ENCODE peak calls at places on chromosome 9, in eight cellular contexts. One of them, this sample, is unnamed.

GRCh38 chr9:107422189-107422802 is 67.3 kb downstream of the KLF4 start:
- DNase-seq in chondrocyte: peak; percentile 86
- DNase-seq in tibial artery: peak; percentile 58
- DNase-seq in epithelial cell of proximal tubule: no peak
- DNase-seq in AG09309: peak; percentile 31
- DNase-seq in CD8-positive, alpha-beta T cell: no peak
- DNase-seq in ovary: peak; percentile 39
- DNase-seq in cardiac muscle cell: peak; percentile 85
- DNase-seq in this sample: peak; percentile 50

GRCh38 chr9:10875752-10876151 is 262.9 kb upstream of the PTPRD start:
- DNase-seq in AG09309: no peak
- DNase-seq in tibial artery: no peak
- DNase-seq in ovary: no peak
- DNase-seq in CD8-positive, alpha-beta T cell: no peak
- DNase-seq in cardiac muscle cell: peak; percentile 49
- DNase-seq in epithelial cell of proximal tubule: no peak
- DNase-seq in chondrocyte: no peak
- DNase-seq in this sample: peak; percentile 0

GRCh38 chr9:131552030-131552429 is 6.7 kb downstream of the PRRT1B start:
- DNase-seq in AG09309: no peak
- DNase-seq in tibial artery: no peak
- DNase-seq in chondrocyte: no peak
- DNase-seq in epithelial cell of proximal tubule: no peak
- DNase-seq in cardiac muscle cell: no peak
- DNase-seq in CD8-positive, alpha-beta T cell: no peak
- DNase-seq in ovary: no peak
- DNase-seq in this sample: no peak

GRCh38 chr9:129770741-129771140 is 17.9 kb upstream of the PTGES start:
- DNase-seq in CD8-positive, alpha-beta T cell: no peak
- DNase-seq in chondrocyte: no peak
- DNase-seq in AG09309: no peak
- DNase-seq in cardiac muscle cell: no peak
- DNase-seq in tibial artery: no peak
- DNase-seq in epithelial cell of proximal tubule: no peak
- DNase-seq in ovary: no peak
- DNase-seq in this sample: no peak

GRCh38 chr9:82781965-82782392 is 281.0 kb downstream of the RASEF start:
- DNase-seq in ovary: no peak
- DNase-seq in cardiac muscle cell: no peak
- DNase-seq in CD8-positive, alpha-beta T cell: no peak
- DNase-seq in chondrocyte: no peak
- DNase-seq in AG09309: no peak
- DNase-seq in epithelial cell of proximal tubule: no peak
- DNase-seq in tibial artery: no peak
- DNase-seq in this sample: no peak

GRCh38 chr9:112970939-112971338 is 41.1 kb downstream of the ZNF883 start:
- DNase-seq in CD8-positive, alpha-beta T cell: no peak
- DNase-seq in cardiac muscle cell: peak; percentile 13
- DNase-seq in epithelial cell of proximal tubule: no peak
- DNase-seq in AG09309: no peak
- DNase-seq in chondrocyte: no peak
- DNase-seq in ovary: no peak
- DNase-seq in tibial artery: no peak
- DNase-seq in this sample: peak; percentile 3

GRCh38 chr9:75873707-75874106 is 16.8 kb upstream of the PCSK5 start:
- DNase-seq in ovary: no peak
- DNase-seq in cardiac muscle cell: no peak
- DNase-seq in epithelial cell of proximal tubule: no peak
- DNase-seq in CD8-positive, alpha-beta T cell: no peak
- DNase-seq in tibial artery: peak; percentile 26
- DNase-seq in AG09309: no peak
- DNase-seq in chondrocyte: no peak
- DNase-seq in this sample: no peak

GRCh38 chr9:4796988-4797956 is 4.5 kb downstream of the RCL1 start:
- DNase-seq in tibial artery: no peak
- DNase-seq in cardiac muscle cell: peak; percentile 55
- DNase-seq in epithelial cell of proximal tubule: no peak
- DNase-seq in CD8-positive, alpha-beta T cell: no peak
- DNase-seq in chondrocyte: no peak
- DNase-seq in AG09309: no peak
- DNase-seq in ovary: no peak
- DNase-seq in this sample: peak; percentile 26

GRCh38 chr9:114909657-114910056 is 20.7 kb downstream of the TNFSF8 start:
- DNase-seq in ovary: no peak
- DNase-seq in AG09309: no peak
- DNase-seq in epithelial cell of proximal tubule: no peak
- DNase-seq in cardiac muscle cell: no peak
- DNase-seq in CD8-positive, alpha-beta T cell: no peak
- DNase-seq in tibial artery: no peak
- DNase-seq in chondrocyte: no peak
- DNase-seq in this sample: no peak

GRCh38 chr9:121607434-121608248 is 43.8 kb upstream of the DAB2IP start:
- DNase-seq in chondrocyte: no peak
- DNase-seq in tibial artery: no peak
- DNase-seq in cardiac muscle cell: peak; percentile 41
- DNase-seq in epithelial cell of proximal tubule: no peak
- DNase-seq in ovary: no peak
- DNase-seq in AG09309: no peak
- DNase-seq in CD8-positive, alpha-beta T cell: no peak
- DNase-seq in this sample: peak; percentile 26

GRCh38 chr9:132538071-132538470 is 44.3 kb upstream of the BARHL1 start:
- DNase-seq in cardiac muscle cell: no peak
- DNase-seq in AG09309: no peak
- DNase-seq in tibial artery: no peak
- DNase-seq in CD8-positive, alpha-beta T cell: no peak
- DNase-seq in epithelial cell of proximal tubule: peak; percentile 42
- DNase-seq in ovary: no peak
- DNase-seq in chondrocyte: peak; percentile 35
- DNase-seq in this sample: no peak

GRCh38 chr9:89797970-89798369 is 193.2 kb downstream of the GADD45G start:
- DNase-seq in epithelial cell of proximal tubule: no peak
- DNase-seq in ovary: no peak
- DNase-seq in chondrocyte: no peak
- DNase-seq in CD8-positive, alpha-beta T cell: no peak
- DNase-seq in cardiac muscle cell: no peak
- DNase-seq in AG09309: no peak
- DNase-seq in tibial artery: no peak
- DNase-seq in this sample: no peak

GRCh38 chr9:17571825-17572224 is 7.0 kb upstream of the SH3GL2 start:
- DNase-seq in chondrocyte: no peak
- DNase-seq in tibial artery: no peak
- DNase-seq in cardiac muscle cell: no peak
- DNase-seq in epithelial cell of proximal tubule: no peak
- DNase-seq in AG09309: no peak
- DNase-seq in CD8-positive, alpha-beta T cell: no peak
- DNase-seq in ovary: no peak
- DNase-seq in this sample: no peak

GRCh38 chr9:114016101-114016500 is 62.0 kb downstream of the AMBP start:
- DNase-seq in cardiac muscle cell: no peak
- DNase-seq in AG09309: no peak
- DNase-seq in chondrocyte: no peak
- DNase-seq in epithelial cell of proximal tubule: no peak
- DNase-seq in tibial artery: no peak
- DNase-seq in CD8-positive, alpha-beta T cell: no peak
- DNase-seq in ovary: no peak
- DNase-seq in this sample: no peak

GRCh38 chr9:72476617-72477375 is 44.6 kb upstream of the TMC1 start:
- DNase-seq in ovary: no peak
- DNase-seq in tibial artery: no peak
- DNase-seq in chondrocyte: no peak
- DNase-seq in epithelial cell of proximal tubule: peak; percentile 83
- DNase-seq in cardiac muscle cell: no peak
- DNase-seq in CD8-positive, alpha-beta T cell: peak; percentile 6
- DNase-seq in AG09309: no peak
- DNase-seq in this sample: peak; percentile 88

GRCh38 chr9:10678790-10679189 is 66.0 kb upstream of the PTPRD start:
- DNase-seq in epithelial cell of proximal tubule: no peak
- DNase-seq in CD8-positive, alpha-beta T cell: no peak
- DNase-seq in ovary: no peak
- DNase-seq in tibial artery: no peak
- DNase-seq in cardiac muscle cell: no peak
- DNase-seq in AG09309: no peak
- DNase-seq in chondrocyte: no peak
- DNase-seq in this sample: no peak

GRCh38 chr9:121498150-121498486 is 1.5 kb downstream of the GGTA1 start:
- DNase-seq in tibial artery: peak; percentile 83
- DNase-seq in ovary: peak; percentile 23
- DNase-seq in CD8-positive, alpha-beta T cell: peak; percentile 15
- DNase-seq in chondrocyte: no peak
- DNase-seq in cardiac muscle cell: peak; percentile 82
- DNase-seq in epithelial cell of proximal tubule: peak; percentile 39
- DNase-seq in AG09309: peak; percentile 28
- DNase-seq in this sample: peak; percentile 45

GRCh38 chr9:116002624-116003023 is 151.0 kb upstream of the PAPPA start:
- DNase-seq in tibial artery: no peak
- DNase-seq in ovary: no peak
- DNase-seq in AG09309: no peak
- DNase-seq in chondrocyte: no peak
- DNase-seq in CD8-positive, alpha-beta T cell: no peak
- DNase-seq in epithelial cell of proximal tubule: peak; percentile 66
- DNase-seq in cardiac muscle cell: peak; percentile 42
- DNase-seq in this sample: peak; percentile 29

GRCh38 chr9:32550046-32550608 is 2.0 kb upstream of the SMIM27 start:
- DNase-seq in epithelial cell of proximal tubule: peak; percentile 10
- DNase-seq in CD8-positive, alpha-beta T cell: no peak
- DNase-seq in tibial artery: no peak
- DNase-seq in chondrocyte: no peak
- DNase-seq in ovary: no peak
- DNase-seq in AG09309: no peak
- DNase-seq in cardiac muscle cell: peak; percentile 35
- DNase-seq in this sample: no peak
- TF ChIP-seq CTCF in epithelial cell of proximal tubule: peak; percentile 36
- TF ChIP-seq CTCF in CD8-positive, alpha-beta T cell: no peak
- TF ChIP-seq CTCF in tibial artery: no peak
- TF ChIP-seq CTCF in chondrocyte: peak; percentile 48
- TF ChIP-seq CTCF in ovary: no peak
- TF ChIP-seq CTCF in AG09309: peak; percentile 11
- TF ChIP-seq CTCF in cardiac muscle cell: peak; percentile 12
- TF ChIP-seq CTCF in this sample: peak; percentile 14

GRCh38 chr9:33921967-33922895 is 105.3 kb downstream of the UBE2R2 start:
- DNase-seq in epithelial cell of proximal tubule: no peak
- DNase-seq in ovary: no peak
- DNase-seq in cardiac muscle cell: peak; percentile 32
- DNase-seq in CD8-positive, alpha-beta T cell: no peak
- DNase-seq in tibial artery: no peak
- DNase-seq in AG09309: no peak
- DNase-seq in chondrocyte: no peak
- DNase-seq in this sample: peak; percentile 50
- TF ChIP-seq CTCF in epithelial cell of proximal tubule: peak; percentile 83
- TF ChIP-seq CTCF in ovary: no peak
- TF ChIP-seq CTCF in cardiac muscle cell: peak; percentile 81
- TF ChIP-seq CTCF in CD8-positive, alpha-beta T cell: peak; percentile 45
- TF ChIP-seq CTCF in tibial artery: peak; percentile 36
- TF ChIP-seq CTCF in AG09309: peak; percentile 81
- TF ChIP-seq CTCF in chondrocyte: peak; percentile 80
- TF ChIP-seq CTCF in this sample: peak; percentile 88

DNA sequence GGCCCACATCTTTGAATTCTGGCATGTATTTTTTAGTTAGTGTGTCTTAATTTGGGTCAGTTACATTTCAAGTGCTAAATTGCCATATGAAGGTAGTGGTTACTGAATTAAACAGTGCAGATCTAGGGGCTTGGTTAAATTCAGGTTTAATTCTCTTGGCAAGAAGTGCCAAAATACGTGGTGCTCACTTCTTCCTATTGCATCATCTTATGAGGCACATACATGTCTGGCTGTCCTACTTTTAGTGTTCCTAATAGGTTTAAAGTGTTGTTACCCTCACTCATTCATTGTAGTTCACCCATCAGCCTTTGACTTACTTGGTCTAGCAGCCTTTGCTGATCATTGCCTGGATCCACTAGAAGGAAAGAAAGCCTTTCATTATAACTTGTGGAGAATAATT is 59.5 kb downstream of the RPS6 start:
- DNase-seq in cardiac muscle cell: peak; percentile 15
- DNase-seq in ovary: no peak
- DNase-seq in CD8-positive, alpha-beta T cell: no peak
- DNase-seq in epithelial cell of proximal tubule: no peak
- DNase-seq in AG09309: no peak
- DNase-seq in tibial artery: no peak
- DNase-seq in chondrocyte: no peak
- DNase-seq in this sample: no peak
- TF ChIP-seq CTCF in cardiac muscle cell: no peak
- TF ChIP-seq CTCF in ovary: no peak
- TF ChIP-seq CTCF in CD8-positive, alpha-beta T cell: no peak
- TF ChIP-seq CTCF in epithelial cell of proximal tubule: no peak
- TF ChIP-seq CTCF in AG09309: no peak
- TF ChIP-seq CTCF in tibial artery: no peak
- TF ChIP-seq CTCF in chondrocyte: no peak
- TF ChIP-seq CTCF in this sample: no peak

DNA sequence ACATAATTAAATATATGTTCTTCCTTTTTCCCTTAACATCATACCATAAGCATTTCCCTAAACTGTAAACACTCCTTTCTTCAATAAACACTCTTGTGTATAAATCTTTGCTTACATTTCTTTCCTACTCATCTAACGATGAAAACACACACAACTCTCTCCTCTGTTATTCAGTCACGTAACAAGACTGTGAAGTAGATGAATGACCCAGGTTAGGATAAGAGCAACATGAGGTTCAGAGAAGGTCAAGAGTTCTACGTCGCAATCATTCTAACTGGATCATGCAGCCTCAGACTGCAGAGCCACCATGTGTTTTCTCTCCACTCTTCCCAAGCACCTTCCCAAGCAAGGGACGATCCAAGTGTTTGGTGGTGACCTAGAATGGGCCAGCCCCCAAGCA is 70.5 kb upstream of the SPTLC1 start:
- DNase-seq in cardiac muscle cell: no peak
- DNase-seq in AG09309: no peak
- DNase-seq in tibial artery: no peak
- DNase-seq in chondrocyte: no peak
- DNase-seq in epithelial cell of proximal tubule: no peak
- DNase-seq in CD8-positive, alpha-beta T cell: no peak
- DNase-seq in ovary: no peak
- DNase-seq in this sample: no peak
- TF ChIP-seq CTCF in cardiac muscle cell: no peak
- TF ChIP-seq CTCF in AG09309: no peak
- TF ChIP-seq CTCF in tibial artery: no peak
- TF ChIP-seq CTCF in chondrocyte: no peak
- TF ChIP-seq CTCF in epithelial cell of proximal tubule: no peak
- TF ChIP-seq CTCF in CD8-positive, alpha-beta T cell: no peak
- TF ChIP-seq CTCF in ovary: no peak
- TF ChIP-seq CTCF in this sample: no peak

DNA sequence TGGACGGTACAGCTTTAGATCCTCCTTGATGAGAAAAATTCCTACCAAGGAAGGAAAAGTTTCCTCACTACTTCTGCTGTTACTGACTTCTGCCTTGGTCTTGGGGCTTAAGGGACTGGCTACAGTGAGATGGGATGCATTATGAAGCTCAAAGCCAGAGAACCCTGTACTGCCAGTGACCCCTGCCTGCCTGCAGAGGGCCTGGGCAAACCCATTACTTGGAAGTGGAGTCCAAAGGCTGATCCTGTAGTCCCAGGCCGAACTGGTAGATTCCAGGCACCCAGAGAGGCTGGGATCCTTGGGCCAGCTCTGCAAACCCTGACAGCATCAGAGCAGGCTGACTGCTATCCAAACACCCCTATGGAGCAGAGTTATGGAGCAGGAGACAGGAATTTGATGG is 25.7 kb upstream of the NR5A1 start:
- DNase-seq in AG09309: no peak
- DNase-seq in CD8-positive, alpha-beta T cell: no peak
- DNase-seq in epithelial cell of proximal tubule: no peak
- DNase-seq in chondrocyte: no peak
- DNase-seq in cardiac muscle cell: no peak
- DNase-seq in tibial artery: no peak
- DNase-seq in ovary: no peak
- DNase-seq in this sample: no peak
- TF ChIP-seq CTCF in AG09309: no peak
- TF ChIP-seq CTCF in CD8-positive, alpha-beta T cell: no peak
- TF ChIP-seq CTCF in epithelial cell of proximal tubule: no peak
- TF ChIP-seq CTCF in chondrocyte: no peak
- TF ChIP-seq CTCF in cardiac muscle cell: no peak
- TF ChIP-seq CTCF in tibial artery: no peak
- TF ChIP-seq CTCF in ovary: no peak
- TF ChIP-seq CTCF in this sample: no peak